ENCODE peak calls at places on chromosome 2, in four cellular contexts. One of them, this sample, is unnamed.

GRCh38 chr2:140659293-140659692 is 1471.5 kb downstream of the LRP1B start:
- DNase-seq in HepG2: no peak
- DNase-seq in sigmoid colon: no peak
- DNase-seq in A549: peak; percentile 60
- DNase-seq in this sample: no peak

GRCh38 chr2:54558188-54558975 is 102.3 kb downstream of the SPTBN1 start:
- DNase-seq in A549: peak; percentile 78
- DNase-seq in HepG2: peak; percentile 78
- DNase-seq in sigmoid colon: peak; percentile 83
- DNase-seq in this sample: peak; percentile 75

GRCh38 chr2:235230809-235231601 is 262.8 kb upstream of the AGAP1 start:
- DNase-seq in HepG2: no peak
- DNase-seq in sigmoid colon: no peak
- DNase-seq in A549: no peak
- DNase-seq in this sample: no peak

GRCh38 chr2:54665436-54665856 is 58.0 kb upstream of the EML6 start:
- DNase-seq in A549: peak; percentile 73
- DNase-seq in sigmoid colon: no peak
- DNase-seq in HepG2: peak; percentile 76
- DNase-seq in this sample: peak; percentile 70

GRCh38 chr2:68255736-68256450 is 3.6 kb upstream of the PPP3R1 start:
- DNase-seq in A549: no peak
- DNase-seq in sigmoid colon: no peak
- DNase-seq in HepG2: no peak
- DNase-seq in this sample: no peak

GRCh38 chr2:231397011-231397927 is 1.8 kb downstream of the B3GNT7 start:
- DNase-seq in sigmoid colon: no peak
- DNase-seq in HepG2: no peak
- DNase-seq in A549: no peak
- DNase-seq in this sample: no peak

GRCh38 chr2:234989183-234989701 is 37.4 kb downstream of the SH3BP4 start:
- DNase-seq in sigmoid colon: peak; percentile 91
- DNase-seq in HepG2: no peak
- DNase-seq in A549: no peak
- DNase-seq in this sample: peak; percentile 76

GRCh38 chr2:152761171-152761570 is 42.8 kb downstream of the ARL6IP6 start:
- DNase-seq in HepG2: no peak
- DNase-seq in A549: no peak
- DNase-seq in sigmoid colon: no peak
- DNase-seq in this sample: no peak

GRCh38 chr2:231193216-231193615 is 5.2 kb upstream of the ARMC9 start:
- DNase-seq in HepG2: no peak
- DNase-seq in sigmoid colon: peak; percentile 12
- DNase-seq in A549: no peak
- DNase-seq in this sample: no peak

GRCh38 chr2:36667931-36668330 is 28.6 kb upstream of the VIT start:
- DNase-seq in HepG2: no peak
- DNase-seq in A549: no peak
- DNase-seq in sigmoid colon: no peak
- DNase-seq in this sample: no peak

GRCh38 chr2:202249521-202249850 is 11.1 kb upstream of the SUMO1 start:
- DNase-seq in HepG2: no peak
- DNase-seq in sigmoid colon: no peak
- DNase-seq in A549: no peak
- DNase-seq in this sample: no peak

GRCh38 chr2:204825054-204825453 is 279.8 kb downstream of the PARD3B start:
- DNase-seq in HepG2: no peak
- DNase-seq in A549: no peak
- DNase-seq in sigmoid colon: no peak
- DNase-seq in this sample: no peak

GRCh38 chr2:3420076-3420848 is 40.8 kb downstream of the TRAPPC12 start:
- DNase-seq in sigmoid colon: no peak
- DNase-seq in A549: no peak
- DNase-seq in HepG2: no peak
- DNase-seq in this sample: no peak

GRCh38 chr2:173571021-173571821 is 216.5 kb downstream of the CDCA7 start:
- DNase-seq in A549: peak; percentile 75
- DNase-seq in sigmoid colon: no peak
- DNase-seq in HepG2: peak; percentile 26
- DNase-seq in this sample: no peak

GRCh38 chr2:240877460-240878340 is 9.1 kb downstream of the AGXT start:
- DNase-seq in HepG2: no peak
- DNase-seq in A549: no peak
- DNase-seq in sigmoid colon: no peak
- DNase-seq in this sample: no peak

GRCh38 chr2:235009081-235009480 is 57.3 kb downstream of the SH3BP4 start:
- DNase-seq in HepG2: no peak
- DNase-seq in A549: no peak
- DNase-seq in sigmoid colon: no peak
- DNase-seq in this sample: peak; percentile 9

GRCh38 chr2:178229927-178230326 is 35.6 kb downstream of the OSBPL6 start:
- DNase-seq in HepG2: no peak
- DNase-seq in sigmoid colon: no peak
- DNase-seq in A549: no peak
- DNase-seq in this sample: no peak

GRCh38 chr2:19009510-19009909 is 348.9 kb downstream of the OSR1 start:
- DNase-seq in HepG2: no peak
- DNase-seq in A549: peak; percentile 46
- DNase-seq in sigmoid colon: no peak
- DNase-seq in this sample: no peak

GRCh38 chr2:196442211-196442610 is 197.3 kb upstream of the CCDC150 start:
- DNase-seq in A549: no peak
- DNase-seq in sigmoid colon: no peak
- DNase-seq in HepG2: no peak
- DNase-seq in this sample: no peak

GRCh38 chr2:218022851-218023530 is 20.2 kb upstream of the TNS1 start:
- DNase-seq in HepG2: no peak
- DNase-seq in A549: no peak
- DNase-seq in sigmoid colon: peak; percentile 28
- DNase-seq in this sample: peak; percentile 12

GRCh38 chr2:7203056-7203467 is 285.9 kb downstream of the RNF144A start:
- DNase-seq in HepG2: peak; percentile 49
- DNase-seq in sigmoid colon: peak; percentile 76
- DNase-seq in A549: peak; percentile 71
- DNase-seq in this sample: no peak

GRCh38 chr2:106359512-106359911 is 108.7 kb downstream of the RGPD3 start:
- DNase-seq in HepG2: no peak
- DNase-seq in A549: no peak
- DNase-seq in sigmoid colon: no peak
- DNase-seq in this sample: no peak

GRCh38 chr2:39738941-39739340 is 40.1 kb downstream of the THUMPD2 start:
- DNase-seq in HepG2: no peak
- DNase-seq in A549: no peak
- DNase-seq in sigmoid colon: no peak
- DNase-seq in this sample: no peak

DNA sequence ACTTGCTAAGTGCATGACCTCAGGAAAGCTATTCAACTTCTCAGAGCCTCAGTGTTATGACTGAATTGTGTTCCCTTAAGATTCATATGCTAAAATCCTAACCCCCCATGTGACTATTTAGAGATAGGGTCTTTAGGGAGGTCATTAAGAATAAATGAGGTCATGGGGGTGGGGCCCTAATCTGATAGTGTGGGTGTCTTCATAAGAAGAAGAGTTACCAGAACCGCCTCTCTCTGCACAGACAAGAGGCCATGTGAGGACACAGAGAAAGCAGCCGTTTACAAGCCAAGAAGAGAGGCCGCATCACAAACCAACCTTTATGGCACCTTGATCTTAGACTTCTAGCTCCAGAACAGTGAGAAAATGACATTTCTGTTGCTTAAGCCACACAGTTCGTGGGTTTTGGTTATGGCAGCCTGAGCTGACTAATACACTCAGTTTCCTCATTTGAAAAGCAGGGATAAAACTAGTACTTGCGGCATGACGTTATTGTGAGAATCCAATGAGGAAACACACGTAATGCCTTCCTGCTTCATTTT is 9.9 kb downstream of the SH2D6 start:
- DNase-seq in A549: no peak
- DNase-seq in sigmoid colon: no peak
- DNase-seq in HepG2: no peak
- DNase-seq in this sample: no peak
- TF ChIP-seq EP300 in A549: no peak
- TF ChIP-seq EP300 in sigmoid colon: no peak
- TF ChIP-seq EP300 in HepG2: no peak
- TF ChIP-seq EP300 in this sample: no peak

DNA sequence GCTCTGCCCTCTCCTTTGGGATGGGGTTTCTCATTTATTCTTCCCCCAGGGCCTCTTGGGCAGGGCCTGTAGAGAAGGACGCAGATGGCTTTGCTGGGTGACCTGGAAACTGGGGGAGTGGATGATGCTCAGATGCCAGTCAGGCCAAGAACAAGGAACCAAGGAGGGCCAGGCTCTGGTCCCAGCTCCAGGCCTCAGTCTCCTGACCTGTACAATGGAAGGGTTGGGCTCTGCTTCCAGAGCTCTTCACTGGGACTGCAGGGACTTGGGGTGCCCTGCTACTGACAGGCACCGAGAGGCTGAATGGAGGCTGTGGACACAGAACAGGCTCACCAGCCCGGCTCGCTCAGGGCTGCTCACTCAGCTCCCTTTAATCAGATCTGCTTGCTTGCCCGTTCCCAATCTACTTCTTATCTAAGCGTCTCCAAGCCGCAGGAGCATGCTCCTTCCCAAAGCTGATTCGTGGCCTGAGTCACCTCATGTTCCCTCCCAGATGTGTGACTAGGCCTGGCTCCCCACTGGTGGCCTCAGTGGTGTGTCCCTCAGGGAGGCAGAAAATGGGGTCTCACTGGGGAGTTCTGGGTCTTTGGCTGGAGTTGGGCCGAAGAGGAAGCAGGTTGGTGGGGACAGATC is 82.6 kb upstream of the ODC1 start:
- DNase-seq in sigmoid colon: no peak
- DNase-seq in A549: no peak
- DNase-seq in HepG2: no peak
- DNase-seq in this sample: no peak
- H3K4me3 ChIP-seq in sigmoid colon: no peak overlapping the region
- H3K4me3 ChIP-seq in A549: no peak overlapping the region
- H3K4me3 ChIP-seq in HepG2: no peak overlapping the region
- H3K4me3 ChIP-seq in this sample: no peak overlapping the region

GRCh38 chr2:191245046-191245868 is at the start of gene MYO1B:
- DNase-seq in A549: peak; percentile 89
- DNase-seq in sigmoid colon: peak; percentile 68
- DNase-seq in HepG2: peak; percentile 81
- DNase-seq in this sample: peak; percentile 90
- TF ChIP-seq CTCF in A549: peak; percentile 75
- TF ChIP-seq CTCF in sigmoid colon: no peak
- TF ChIP-seq CTCF in HepG2: peak; percentile 96
- TF ChIP-seq CTCF in this sample: peak; percentile 52

DNA sequence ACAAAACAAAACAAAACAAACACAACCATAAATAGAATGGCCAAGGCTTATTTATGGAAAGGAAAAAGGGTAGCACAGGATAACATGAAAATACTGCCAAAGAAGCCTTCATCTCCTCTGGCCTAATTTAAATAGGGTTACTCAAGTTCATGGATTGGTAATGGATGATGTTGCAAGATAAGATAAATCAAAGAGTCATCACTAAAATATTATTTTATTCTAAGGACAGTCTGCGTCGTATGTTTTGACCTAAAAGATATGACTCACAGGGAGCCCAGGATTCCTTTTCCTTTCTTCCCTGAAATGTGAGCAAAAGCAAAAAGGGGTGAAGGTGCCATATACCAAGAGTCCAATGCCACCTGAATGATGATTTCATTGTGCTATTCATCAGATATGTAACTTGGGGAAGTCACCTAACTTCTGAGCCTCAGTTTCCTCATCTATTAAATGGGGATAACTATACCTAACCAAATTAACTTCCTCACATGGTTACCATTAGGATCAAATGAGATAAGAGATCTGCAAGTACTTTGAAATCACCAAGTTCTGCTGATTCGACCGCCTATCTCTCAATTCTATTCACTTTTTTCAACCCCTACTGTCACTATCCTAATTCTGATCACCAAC is 137.7 kb downstream of the THADA start:
- DNase-seq in A549: peak; percentile 68
- DNase-seq in HepG2: no peak
- DNase-seq in sigmoid colon: no peak
- DNase-seq in this sample: no peak
- TF ChIP-seq EP300 in A549: peak; percentile 52
- TF ChIP-seq EP300 in HepG2: no peak
- TF ChIP-seq EP300 in sigmoid colon: no peak
- TF ChIP-seq EP300 in this sample: no peak

GRCh38 chr2:9753665-9754531 is 89.4 kb upstream of the TAF1B start:
- DNase-seq in HepG2: no peak
- DNase-seq in sigmoid colon: no peak
- DNase-seq in A549: no peak
- DNase-seq in this sample: peak; percentile 77

GRCh38 chr2:9752441-9753275 is 90.6 kb upstream of the TAF1B start:
- DNase-seq in sigmoid colon: no peak
- DNase-seq in A549: peak; percentile 89
- DNase-seq in HepG2: peak; percentile 23
- DNase-seq in this sample: peak; percentile 58

GRCh38 chr2:9750224-9751215 is 92.8 kb upstream of the TAF1B start:
- DNase-seq in A549: no peak
- DNase-seq in sigmoid colon: no peak
- DNase-seq in HepG2: no peak
- DNase-seq in this sample: no peak

GRCh38 chr2:9753276-9753600 is 90.0 kb upstream of the TAF1B start:
- DNase-seq in A549: peak; percentile 92
- DNase-seq in HepG2: no peak
- DNase-seq in sigmoid colon: no peak
- DNase-seq in this sample: no peak

DNA sequence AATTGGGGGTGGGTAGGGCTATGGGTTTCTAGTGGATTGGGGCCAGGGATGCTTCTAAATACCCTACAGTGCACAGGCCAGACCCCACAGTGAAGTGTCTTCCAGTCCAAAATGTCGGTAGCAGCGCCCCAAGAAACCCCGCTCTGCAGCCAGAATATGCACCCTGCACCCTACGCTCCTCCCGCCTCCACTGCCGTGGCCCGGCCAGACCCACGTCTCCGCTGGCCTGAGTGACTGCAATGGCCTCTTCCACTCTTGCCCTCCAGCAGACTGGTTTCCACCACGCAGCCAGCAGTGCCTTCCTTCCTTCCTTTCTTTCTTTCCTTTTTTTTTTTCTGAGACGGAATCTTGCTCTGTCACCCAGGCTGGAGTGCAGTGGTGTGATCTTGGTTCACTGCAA is 91.4 kb upstream of the TAF1B start:
- DNase-seq in sigmoid colon: no peak
- DNase-seq in HepG2: no peak
- DNase-seq in A549: no peak
- DNase-seq in this sample: peak; percentile 43
- H3K4me3 ChIP-seq in sigmoid colon: no peak overlapping the region
- H3K4me3 ChIP-seq in HepG2: no peak overlapping the region
- H3K4me3 ChIP-seq in A549: no peak overlapping the region
- H3K4me3 ChIP-seq in this sample: no peak overlapping the region